ENCODE peak calls at places on chromosome 18, in ten cellular contexts. I, L, N, F, O, Y, P, M, Q and G are unnamed samples.

GRCh38 chr18:12840382-12840781 is 43.7 kb downstream of the PTPN2 start:
- DNase-seq in O (no peak), L (no peak), I (no peak), P (no peak), F (no peak), Y (no peak), M (no peak), Q (no peak), N (no peak), G (no peak)

GRCh38 chr18:10336749-10337148 is 117.7 kb upstream of the APCDD1 start:
- DNase-seq in I (no peak), P (no peak), M (no peak), Y (no peak), O (no peak), L (no peak), N (no peak), Q (no peak), F (no peak), G (no peak)

GRCh38 chr18:32761231-32761785 is 11.5 kb downstream of the KLHL14 start:
- DNase-seq in Y (no peak), M (no peak), L (no peak), F (no peak), I (no peak), Q (no peak), P (no peak), N (no peak), O (no peak), G (no peak)

GRCh38 chr18:40832362-40832761 is 1122.7 kb upstream of the PIK3C3 start:
- DNase-seq in I (no peak), P (no peak), L (no peak), Q (no peak), N (no peak), M (no peak), O (no peak), F (no peak), Y (no peak), G (no peak)

GRCh38 chr18:21123290-21123926 is 11.8 kb upstream of the ROCK1 start:
- DNase-seq in F (no peak), I (no peak), Y (no peak), Q (no peak), L (no peak), O (peak; percentile 31), P (no peak), M (no peak), N (no peak), G (no peak)

GRCh38 chr18:32328379-32328778 is 138.5 kb downstream of the MEP1B start:
- DNase-seq in O (no peak), F (no peak), N (no peak), Y (no peak), P (no peak), I (no peak), Q (no peak), M (no peak), L (no peak), G (no peak)

GRCh38 chr18:78006805-78007204 is 757.2 kb downstream of the GALR1 start:
- DNase-seq in N (no peak), M (no peak), F (peak; percentile 7), P (no peak), I (no peak), Q (no peak), Y (no peak), L (no peak), O (no peak), G (no peak)

GRCh38 chr18:33578371-33579146 is 540 bp downstream of the ASXL3 start:
- DNase-seq in F (peak; percentile 25), P (no peak), O (no peak), I (peak; percentile 56), N (no peak), Y (peak; percentile 25), L (no peak), M (peak; percentile 73), Q (peak; percentile 4), G (no peak)

GRCh38 chr18:77520767-77521166 is 271.1 kb downstream of the GALR1 start:
- DNase-seq in P (no peak), O (no peak), N (no peak), F (no peak), M (no peak), Q (no peak), I (no peak), L (no peak), Y (no peak), G (no peak)

GRCh38 chr18:47120428-47120827 is 29.9 kb downstream of the HDHD2 start:
- DNase-seq in Y (no peak), F (no peak), P (no peak), L (no peak), I (no peak), O (no peak), Q (no peak), N (no peak), M (no peak), G (no peak)

GRCh38 chr18:23824704-23825103 is 135.5 kb downstream of the LAMA3 start:
- DNase-seq in N (no peak), P (no peak), Y (no peak), O (no peak), M (no peak), I (no peak), L (peak; percentile 20), F (no peak), Q (no peak), G (no peak)

GRCh38 chr18:37684590-37684989 is 119.0 kb upstream of the CELF4 start:
- DNase-seq in O (no peak), L (no peak), Y (no peak), F (no peak), M (no peak), P (no peak), Q (no peak), N (no peak), I (no peak), G (no peak)

GRCh38 chr18:37684183-37684582 is 118.6 kb upstream of the CELF4 start:
- DNase-seq in Q (no peak), F (no peak), L (no peak), M (no peak), O (no peak), P (no peak), Y (no peak), N (no peak), I (no peak), G (no peak)

GRCh38 chr18:37691162-37691561 is 125.6 kb upstream of the CELF4 start:
- DNase-seq in M (no peak), O (no peak), N (no peak), Y (no peak), I (no peak), L (no peak), F (no peak), P (no peak), Q (no peak), G (no peak)

DNA sequence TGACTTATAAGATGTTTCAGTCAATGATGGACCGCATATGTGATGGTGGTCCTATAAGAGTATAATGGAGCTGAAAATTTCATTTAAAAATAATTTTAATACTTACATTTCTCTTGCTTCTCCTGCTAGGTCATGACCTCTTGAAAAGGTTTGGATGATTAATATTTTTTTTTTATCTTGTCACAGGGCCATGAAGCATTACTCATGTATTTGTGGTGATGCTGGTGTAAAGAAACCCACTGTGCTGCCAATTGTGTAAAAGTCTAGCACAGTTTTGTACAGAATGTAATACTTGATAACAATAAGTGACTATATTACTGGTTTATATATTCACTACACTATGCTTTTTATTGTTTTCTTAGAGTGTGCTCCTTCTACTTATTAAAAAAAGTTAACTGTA is 124.2 kb upstream of the CELF4 start:
- DNase-seq in M (no peak), F (no peak), N (no peak), Q (no peak), O (peak; percentile 2), P (no peak), Y (no peak), I (no peak), L (no peak), G (no peak)
- TF ChIP-seq CTCF in M (no peak), F (no peak), N (no peak), Q (no peak), O (no peak), P (no peak), Y (no peak), I (no peak), L (no peak), G (no peak)

GRCh38 chr18:53567935-53568574 is 656.4 kb downstream of the MBD2 start:
- DNase-seq in I (no peak), Q (peak; percentile 1), F (peak; percentile 4), Y (no peak), L (peak; percentile 33), M (no peak), O (peak; percentile 28), P (no peak), N (no peak), G (no peak)
- TF ChIP-seq CTCF in I (peak; percentile 66), Q (peak; percentile 45), F (peak; percentile 75), Y (peak; percentile 41), L (peak; percentile 83), M (peak; percentile 79), O (peak; percentile 67), P (peak; percentile 71), N (no peak), G (peak; percentile 66)

GRCh38 chr18:25016181-25016580 is 335.8 kb downstream of the ZNF521 start:
- DNase-seq in L (no peak), O (no peak), Q (no peak), P (no peak), N (no peak), Y (no peak), F (no peak), I (no peak), M (no peak), G (no peak)

GRCh38 chr18:25019086-25019860 is 332.7 kb downstream of the ZNF521 start:
- DNase-seq in M (no peak), P (no peak), N (no peak), Q (no peak), I (no peak), Y (no peak), L (no peak), F (no peak), O (no peak), G (no peak)

GRCh38 chr18:25010623-25011374 is 341.2 kb downstream of the ZNF521 start:
- DNase-seq in I (no peak), N (no peak), P (no peak), Y (no peak), L (no peak), F (no peak), M (no peak), Q (no peak), O (no peak), G (no peak)

GRCh38 chr18:25019946-25020345 is 332.0 kb downstream of the ZNF521 start:
- DNase-seq in N (no peak), F (no peak), Q (no peak), L (no peak), O (no peak), I (no peak), P (no peak), Y (no peak), M (no peak), G (no peak)

DNA sequence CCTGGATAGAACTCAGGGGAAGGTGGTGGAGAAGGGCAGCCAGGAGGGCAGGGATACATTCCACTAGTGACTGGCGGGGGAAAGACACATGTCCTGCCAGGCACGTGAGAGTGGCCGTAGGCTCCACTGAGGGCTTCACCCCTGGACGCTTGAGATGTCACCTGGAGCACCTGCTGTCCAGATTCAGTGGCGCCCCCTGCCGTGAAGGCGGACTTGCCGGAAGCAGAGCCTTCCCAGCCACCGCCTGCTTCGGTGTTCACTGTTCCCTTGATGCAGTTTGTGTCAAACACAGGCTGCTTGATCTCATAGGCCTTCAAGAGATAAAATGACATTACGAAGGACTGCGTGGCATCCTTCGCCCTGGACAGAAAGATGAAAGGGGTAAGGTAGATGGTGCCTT is 335.3 kb downstream of the ZNF521 start:
- DNase-seq in P (no peak), Y (no peak), O (no peak), I (no peak), L (no peak), M (no peak), F (no peak), N (no peak), Q (no peak), G (no peak)
- TF ChIP-seq CTCF in P (no peak), Y (no peak), O (no peak), I (no peak), L (no peak), M (no peak), F (no peak), N (no peak), Q (no peak), G (no peak)

GRCh38 chr18:7566587-7567486 is at the start of gene PTPRM:
- DNase-seq in P (peak; percentile 93), F (peak; percentile 66), Q (peak; percentile 43), N (peak; percentile 75), O (peak; percentile 85), I (peak; percentile 75), L (peak; percentile 64), M (peak; percentile 85), Y (peak; percentile 94), G (peak; percentile 94)
- TF ChIP-seq CTCF in P (peak; percentile 27), F (peak; percentile 51), Q (no peak), N (peak; percentile 94), O (no peak), I (peak; percentile 48), L (peak; percentile 34), M (peak; percentile 50), Y (peak; percentile 75), G (peak; percentile 48)